ENCODE peak calls at places on chromosome 12, in ten cellular contexts. H is endothelial cell; Y is CD8-positive, alpha-beta T cell; T is WERI-Rb-1; K is pancreas; R is D721Med; S is ovary; Q is neural progenitor cell; Z is psoas muscle; E is BJ. V is an unnamed sample.

GRCh38 chr12:73421832-73422231 is 1115.8 kb upstream of the ATXN7L3B start:
- DNase-seq in H (no peak), Y (no peak), T (no peak), K (no peak), R (no peak), S (no peak), Q (no peak), Z (no peak), E (no peak), V (no peak)

GRCh38 chr12:21305666-21306065 is 29.1 kb downstream of the SLCO1A2 start:
- DNase-seq in H (no peak), Y (no peak), T (no peak), K (no peak), R (no peak), S (no peak), Q (no peak), Z (no peak), E (peak), V (no peak)

GRCh38 chr12:116169071-116169470 is 108.4 kb downstream of the MED13L start:
- DNase-seq in H (no peak), Y (no peak), T (no peak), K (no peak), R (no peak), S (no peak), Q (no peak), Z (no peak), E (no peak), V (no peak)

GRCh38 chr12:25419595-25419994 is 133.5 kb downstream of the LMNTD1 start:
- DNase-seq in H (no peak), Y (no peak), T (no peak), K (no peak), R (no peak), S (no peak), Q (no peak), Z (no peak), E (no peak), V (no peak)

GRCh38 chr12:6333566-6333965 is 8.3 kb downstream of the TNFRSF1A start:
- DNase-seq in H (no peak), Y (no peak), T (no peak), K (no peak), R (no peak), S (no peak), Q (no peak), Z (no peak), E (no peak), V (no peak)

GRCh38 chr12:100348657-100349454 is 8.0 kb upstream of the SLC17A8 start:
- DNase-seq in H (no peak), Y (no peak), T (no peak), K (no peak), R (no peak), S (no peak), Q (peak), Z (no peak), E (no peak), V (no peak)

GRCh38 chr12:96242597-96242996 is 48.4 kb downstream of the ELK3 start:
- DNase-seq in H (no peak), Y (no peak), T (no peak), K (no peak), R (no peak), S (no peak), Q (no peak), Z (no peak), E (no peak), V (no peak)

GRCh38 chr12:65125247-65125646 is 4.1 kb upstream of the WIF1 start:
- DNase-seq in H (no peak), Y (no peak), T (no peak), K (no peak), R (no peak), S (no peak), Q (no peak), Z (no peak), E (no peak), V (no peak)

GRCh38 chr12:109870648-109871047 is 9.7 kb downstream of the GLTP start:
- DNase-seq in H (no peak), Y (no peak), T (no peak), K (no peak), R (no peak), S (no peak), Q (no peak), Z (no peak), E (no peak), V (no peak)

GRCh38 chr12:31922341-31923062 is 36.7 kb upstream of the RESF1 start:
- DNase-seq in H (no peak), Y (no peak), T (no peak), K (no peak), R (no peak), S (no peak), Q (no peak), Z (no peak), E (no peak), V (no peak)

DNA sequence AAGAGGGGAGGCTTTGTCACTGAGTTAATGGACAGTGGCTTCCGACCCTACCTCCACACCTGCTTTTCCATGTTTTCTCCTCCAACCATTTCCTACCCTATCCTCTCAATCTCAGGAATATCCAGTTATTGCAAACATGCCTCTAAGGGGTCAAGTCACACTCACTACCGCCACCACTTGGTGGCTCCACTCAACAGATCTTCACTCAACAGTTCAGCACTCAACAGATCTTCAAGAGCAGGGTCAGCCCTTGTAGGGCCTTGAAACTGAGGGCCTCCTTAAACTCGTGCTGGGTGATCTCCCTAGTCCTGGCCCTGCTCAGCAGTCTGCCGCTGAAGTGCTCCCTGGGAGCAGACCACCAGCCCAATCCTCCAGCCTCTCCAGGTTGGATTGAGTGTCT is 14.2 kb downstream of the ZNF641 start:
- DNase-seq in H (no peak), Y (no peak), T (no peak), K (no peak), R (no peak), S (no peak), Q (peak), Z (no peak), E (no peak), V (no peak)
- TF ChIP-seq CTCF in H (no peak), Y (no peak), T (peak), K (no peak), R (no peak), S (no peak), Q (peak), Z (no peak), E (peak), V (no peak)

DNA sequence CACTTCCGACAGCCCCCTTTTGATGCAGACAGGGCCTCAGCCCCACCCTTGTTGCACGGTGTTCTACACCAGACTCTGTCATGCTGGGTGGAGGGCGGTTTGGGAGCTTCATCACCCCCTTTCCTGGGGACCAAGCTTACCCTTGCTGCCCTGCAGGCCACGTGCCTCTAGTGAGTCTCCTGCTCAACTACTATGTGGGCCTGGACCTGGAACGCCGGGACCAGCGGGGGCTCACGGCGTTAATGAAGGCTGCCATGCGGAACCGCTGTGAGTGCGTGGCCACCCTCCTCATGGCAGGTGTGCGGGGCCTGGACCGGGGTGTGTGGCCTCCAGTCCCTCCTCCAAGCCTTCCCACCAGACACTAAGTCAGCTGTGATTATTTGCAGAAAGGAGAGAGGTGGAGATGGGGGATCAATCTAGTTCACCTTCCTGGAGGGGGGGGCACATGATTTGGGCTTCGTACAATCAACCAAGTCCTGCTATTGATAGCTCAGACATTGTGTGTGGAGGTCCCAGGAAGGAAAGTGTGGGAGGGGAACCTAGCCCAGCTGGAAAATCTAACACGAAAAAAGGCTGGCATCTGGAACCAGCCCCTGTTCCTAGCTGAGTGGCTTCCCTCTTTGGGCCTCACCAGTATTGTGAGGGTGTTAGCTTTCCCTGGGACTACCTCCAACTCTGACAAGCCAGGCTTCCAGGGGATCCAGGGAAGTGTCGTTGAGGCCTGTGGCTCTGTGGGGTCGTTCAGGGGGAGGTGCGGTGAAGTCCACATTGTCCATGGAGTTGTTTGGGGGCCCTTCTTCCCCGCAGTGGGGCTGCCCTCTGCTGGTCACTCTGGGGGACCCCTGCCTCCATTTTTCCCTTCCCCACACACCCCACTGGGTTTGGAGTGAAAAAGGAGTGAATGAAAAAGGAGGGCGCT is 1.6 kb downstream of the ANKRD33 start:
- DNase-seq in H (no peak), Y (no peak), T (peak), K (no peak), R (no peak), S (no peak), Q (no peak), Z (no peak), E (no peak), V (no peak)
- TF ChIP-seq CTCF in H (peak), Y (no peak), T (peak), K (no peak), R (peak), S (no peak), Q (peak), Z (no peak), E (peak), V (no peak)

GRCh38 chr12:108065061-108065460 is 64.0 kb upstream of the WSCD2 start:
- DNase-seq in H (no peak), Y (no peak), T (no peak), K (no peak), R (no peak), S (no peak), Q (no peak), Z (no peak), E (no peak), V (no peak)

GRCh38 chr12:108060054-108060453 is 69.0 kb upstream of the WSCD2 start:
- DNase-seq in H (no peak), Y (no peak), T (no peak), K (no peak), R (no peak), S (no peak), Q (no peak), Z (no peak), E (no peak), V (no peak)

GRCh38 chr12:108066583-108067234 is 62.4 kb upstream of the WSCD2 start:
- DNase-seq in H (no peak), Y (no peak), T (no peak), K (no peak), R (no peak), S (no peak), Q (no peak), Z (no peak), E (no peak), V (no peak)

GRCh38 chr12:108060910-108061309 is 68.2 kb upstream of the WSCD2 start:
- DNase-seq in H (no peak), Y (no peak), T (no peak), K (no peak), R (no peak), S (no peak), Q (no peak), Z (no peak), E (no peak), V (no peak)

DNA sequence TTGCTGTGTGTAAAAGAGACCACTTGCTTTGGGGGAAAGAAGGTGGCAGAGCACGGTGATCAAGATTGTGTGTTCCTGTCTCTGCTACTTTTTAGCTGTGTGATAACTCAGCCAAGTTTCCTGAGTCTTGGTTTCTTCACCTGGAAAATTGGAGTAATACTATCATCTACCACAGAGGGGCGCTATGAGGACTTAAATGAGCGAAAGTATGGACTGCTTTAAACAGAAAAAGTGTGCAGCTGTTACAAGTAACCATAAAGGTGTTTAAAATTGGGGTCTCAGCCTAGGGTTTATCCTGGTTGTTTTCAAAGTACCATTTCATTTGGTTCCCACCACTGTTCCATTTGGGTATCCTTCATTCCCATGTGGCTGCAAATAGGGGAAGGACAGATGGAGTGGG is 65.9 kb upstream of the WSCD2 start:
- DNase-seq in H (peak), Y (no peak), T (no peak), K (no peak), R (no peak), S (no peak), Q (peak), Z (no peak), E (no peak), V (no peak)
- TF ChIP-seq CTCF in H (peak), Y (no peak), T (peak), K (no peak), R (peak), S (no peak), Q (peak), Z (no peak), E (peak), V (no peak)

DNA sequence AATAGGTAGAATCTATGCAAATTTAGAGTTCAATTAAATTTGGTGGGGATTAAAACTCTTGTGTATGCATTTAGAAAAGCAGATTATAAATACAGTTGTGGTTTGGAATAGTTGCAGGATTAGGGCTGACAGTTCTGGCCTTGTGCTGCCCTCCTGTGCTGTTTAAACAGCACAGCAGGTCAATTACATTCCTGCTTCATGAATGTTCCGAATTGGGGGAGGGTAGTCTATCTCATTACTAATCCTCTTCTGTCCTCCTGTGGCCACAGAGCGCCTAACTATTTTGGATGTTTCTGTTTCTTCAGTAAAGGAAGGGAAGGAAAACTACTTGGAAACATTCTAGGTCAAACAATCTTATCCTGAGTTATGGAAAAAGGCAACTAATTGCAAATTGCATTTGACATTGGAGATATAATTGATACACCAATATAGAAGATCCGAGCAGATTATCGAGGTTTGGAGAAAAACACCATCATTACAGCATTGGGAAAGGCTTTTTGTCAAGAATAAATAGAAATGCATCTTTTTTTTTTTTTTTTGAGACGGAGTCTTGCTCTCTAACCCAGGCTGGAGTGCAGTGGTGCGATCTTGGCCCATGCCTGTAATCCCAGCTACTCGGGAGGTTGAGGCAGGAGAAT is 8.7 kb upstream of the GPR19 start:
- DNase-seq in H (peak), Y (no peak), T (peak), K (peak), R (no peak), S (peak), Q (peak), Z (no peak), E (peak), V (no peak)
- TF ChIP-seq CTCF in H (peak), Y (peak), T (peak), K (peak), R (peak), S (peak), Q (peak), Z (peak), E (peak), V (peak)

DNA sequence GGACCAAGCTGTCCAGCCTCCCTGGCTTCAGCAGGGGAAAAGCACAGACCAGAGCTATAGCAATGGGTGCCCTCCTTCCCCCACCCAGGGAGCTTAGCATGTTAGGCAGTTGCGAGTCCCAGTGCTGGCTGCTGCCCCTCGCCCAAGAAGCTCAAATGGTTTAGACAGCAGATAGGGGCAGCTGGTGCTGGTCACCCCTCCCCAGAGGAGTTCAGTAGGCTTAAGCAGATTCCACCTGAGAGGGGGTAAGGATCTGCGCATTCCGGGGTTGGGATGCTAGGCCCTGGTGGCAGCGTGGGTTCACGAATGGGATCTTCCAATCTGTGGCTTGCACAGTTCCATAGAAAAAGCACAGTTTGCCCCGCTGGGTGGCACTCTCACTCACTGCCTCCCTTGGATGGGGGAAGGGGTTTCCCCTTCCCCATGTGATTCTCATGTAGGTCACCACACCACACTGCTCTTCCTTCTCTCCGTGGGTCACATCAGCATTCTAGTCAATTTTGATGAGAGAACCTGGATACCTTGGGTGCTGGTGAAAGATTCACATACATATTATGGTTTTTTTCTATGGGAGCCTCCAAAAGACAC is 665.6 kb downstream of the C12orf50 start:
- DNase-seq in H (no peak), Y (no peak), T (no peak), K (no peak), R (no peak), S (no peak), Q (no peak), Z (no peak), E (no peak), V (no peak)
- TF ChIP-seq CTCF in H (no peak), Y (no peak), T (no peak), K (no peak), R (no peak), S (no peak), Q (no peak), Z (no peak), E (no peak), V (no peak)

GRCh38 chr12:110993425-110993824 is 73.0 kb upstream of the MYL2 start:
- DNase-seq in H (no peak), Y (no peak), T (no peak), K (no peak), R (no peak), S (no peak), Q (no peak), Z (no peak), E (no peak), V (no peak)
- TF ChIP-seq CTCF in H (no peak), Y (no peak), T (no peak), K (no peak), R (no peak), S (no peak), Q (no peak), Z (no peak), E (no peak), V (no peak)